ENCODE peak calls at places on chromosome 12, in five cellular contexts. P is SW480, T is HT1080, E is GM04504, M is choroid plexus epithelial cell. F is an unnamed sample.

GRCh38 chr12:54795664-54796063 is 58.7 kb upstream of the MUCL1 start:
- DNase-seq in P (no peak), T (no peak), E (no peak), M (no peak), F (no peak)

GRCh38 chr12:55997535-55997859 is 421 bp downstream of the SUOX start:
- DNase-seq in P (no peak), T (no peak), E (no peak), M (no peak), F (no peak)

GRCh38 chr12:47740536-47741339 is 15.4 kb upstream of the ENDOU start:
- DNase-seq in P (peak; percentile 74), T (no peak), E (no peak), M (no peak), F (no peak)

GRCh38 chr12:109160873-109161272 is 44.5 kb downstream of the ACACB start:
- DNase-seq in P (no peak), T (no peak), E (no peak), M (no peak), F (no peak)

GRCh38 chr12:22687677-22688076 is 62.7 kb downstream of the ETNK1 start:
- DNase-seq in P (no peak), T (peak; percentile 83), E (no peak), M (peak; percentile 83), F (peak; percentile 38)

GRCh38 chr12:25715147-25715546 is 162.1 kb upstream of the LMNTD1 start:
- DNase-seq in P (no peak), T (no peak), E (no peak), M (no peak), F (peak; percentile 17)

GRCh38 chr12:42504049-42504448 is 85.5 kb downstream of the PRICKLE1 start:
- DNase-seq in P (no peak), T (no peak), E (no peak), M (peak; percentile 56), F (peak; percentile 18)

GRCh38 chr12:27709932-27710591 is 570 bp upstream of the MRPS35 start:
- DNase-seq in P (peak; percentile 61), T (no peak), E (peak; percentile 20), M (peak; percentile 70), F (no peak)

GRCh38 chr12:94421868-94422740 is 37.6 kb downstream of the CEP83 start:
- DNase-seq in P (no peak), T (no peak), E (no peak), M (no peak), F (no peak)

GRCh38 chr12:40016960-40017359 is 88.9 kb downstream of the SLC2A13 start:
- DNase-seq in P (no peak), T (peak; percentile 69), E (no peak), M (peak; percentile 76), F (peak; percentile 17)

GRCh38 chr12:31362759-31363415 is 36.9 kb upstream of the SINHCAF start:
- DNase-seq in P (peak; percentile 75), T (peak; percentile 7), E (no peak), M (peak; percentile 8), F (no peak)

GRCh38 chr12:64618953-64619590 is 8.8 kb downstream of the RASSF3 start:
- DNase-seq in P (no peak), T (no peak), E (no peak), M (peak; percentile 76), F (peak; percentile 22)

GRCh38 chr12:89185889-89186288 is 166.4 kb downstream of the DUSP6 start:
- DNase-seq in P (no peak), T (no peak), E (no peak), M (peak; percentile 76), F (no peak)

GRCh38 chr12:32755051-32755653 is 545 bp downstream of the YARS2 start:
- DNase-seq in P (peak; percentile 88), T (peak; percentile 85), E (peak; percentile 54), M (peak; percentile 80), F (peak; percentile 66)

GRCh38 chr12:79834712-79835376 is 100.1 kb downstream of the PPP1R12A start:
- DNase-seq in P (no peak), T (no peak), E (no peak), M (no peak), F (no peak)

GRCh38 chr12:52821826-52822660 is 8.1 kb upstream of the KRT4 start:
- DNase-seq in P (peak; percentile 52), T (no peak), E (no peak), M (no peak), F (no peak)

GRCh38 chr12:64655141-64655540 is 44.8 kb downstream of the RASSF3 start:
- DNase-seq in P (no peak), T (no peak), E (no peak), M (no peak), F (no peak)

GRCh38 chr12:131128556-131128955 is 174.8 kb downstream of the ADGRD1 start:
- DNase-seq in P (no peak), T (no peak), E (no peak), M (no peak), F (no peak)

GRCh38 chr12:58487280-58488141 is 432.8 kb downstream of the LRIG3 start:
- DNase-seq in P (peak; percentile 69), T (peak; percentile 77), E (peak; percentile 63), M (peak; percentile 63), F (peak; percentile 13)

GRCh38 chr12:30753233-30753632 is 1.5 kb downstream of the CAPRIN2 start:
- DNase-seq in P (peak; percentile 34), T (peak; percentile 76), E (no peak), M (peak; percentile 55), F (peak; percentile 17)

GRCh38 chr12:13210543-13211190 is 14.1 kb downstream of the EMP1 start:
- DNase-seq in P (no peak), T (no peak), E (no peak), M (no peak), F (no peak)

GRCh38 chr12:123937707-123938600 is 34.7 kb downstream of the CCDC92 start:
- DNase-seq in P (no peak), T (peak; percentile 12), E (no peak), M (peak; percentile 31), F (no peak)

GRCh38 chr12:96130396-96131059 is 63.6 kb upstream of the ELK3 start:
- DNase-seq in P (no peak), T (no peak), E (no peak), M (no peak), F (no peak)

F was measured in AG08396.